ENCODE peak calls at places on chromosome 9, in ten cellular contexts. M, V, C, E, I, J, A, Z, K and W are unnamed samples. For H3K36me3 and H3K9me3, the result is how much of the 10 kb centered on the place peaks cover.

GRCh38 chr9:76709020-76709419 is 55.2 kb upstream of the PCA3 start:
- DNase-seq in M (no peak), V (no peak), C (no peak), E (no peak), I (no peak), J (no peak), A (no peak), Z (no peak), K (no peak), W (no peak)

GRCh38 chr9:98958271-98958989 is 14.7 kb downstream of the COL15A1 start:
- DNase-seq in M (no peak), V (no peak), C (no peak), E (no peak), I (no peak), J (peak), A (no peak), Z (no peak), K (no peak), W (no peak)

GRCh38 chr9:22682536-22683392 is 236.1 kb downstream of the DMRTA1 start:
- DNase-seq in M (no peak), V (no peak), C (no peak), E (no peak), I (no peak), J (peak), A (peak), Z (no peak), K (no peak), W (no peak)

GRCh38 chr9:122200960-122201635 is 27.7 kb downstream of the LHX6 start:
- DNase-seq in M (no peak), V (no peak), C (no peak), E (no peak), I (no peak), J (peak), A (no peak), Z (no peak), K (no peak), W (no peak)

GRCh38 chr9:2093920-2094597 is 78.9 kb downstream of the SMARCA2 start:
- DNase-seq in M (no peak), V (no peak), C (no peak), E (peak), I (peak), J (peak), A (no peak), Z (no peak), K (no peak), W (no peak)

GRCh38 chr9:114282926-114283325 is 40.0 kb upstream of the ORM1 start:
- DNase-seq in M (peak), V (no peak), C (no peak), E (peak), I (peak), J (peak), A (no peak), Z (no peak), K (peak), W (no peak)

GRCh38 chr9:7027996-7028395 is 270.2 kb downstream of the KDM4C start:
- DNase-seq in M (no peak), V (no peak), C (no peak), E (no peak), I (no peak), J (no peak), A (no peak), Z (no peak), K (no peak), W (no peak)

GRCh38 chr9:28234899-28235277 is 661.6 kb upstream of the C9orf72 start:
- DNase-seq in M (no peak), V (no peak), C (no peak), E (no peak), I (peak), J (peak), A (no peak), Z (no peak), K (no peak), W (no peak)

GRCh38 chr9:37290881-37291485 is 131.5 kb upstream of the GRHPR start:
- DNase-seq in M (no peak), V (no peak), C (no peak), E (no peak), I (no peak), J (peak), A (peak), Z (no peak), K (no peak), W (peak)

GRCh38 chr9:106745457-106745856 is 117.5 kb upstream of the ZNF462 start:
- DNase-seq in M (no peak), V (no peak), C (no peak), E (no peak), I (no peak), J (no peak), A (no peak), Z (no peak), K (no peak), W (no peak)

GRCh38 chr9:121765021-121765950 is 113.9 kb downstream of the DAB2IP start:
- DNase-seq in M (peak), V (peak), C (no peak), E (no peak), I (no peak), J (peak), A (no peak), Z (no peak), K (peak), W (no peak)

GRCh38 chr9:131361202-131361833 is 32.6 kb upstream of the PRRC2B start:
- DNase-seq in M (no peak), V (no peak), C (no peak), E (peak), I (no peak), J (peak), A (no peak), Z (peak), K (no peak), W (no peak)

GRCh38 chr9:17367035-17367434 is 211.8 kb upstream of the SH3GL2 start:
- DNase-seq in M (no peak), V (no peak), C (no peak), E (no peak), I (no peak), J (no peak), A (no peak), Z (no peak), K (no peak), W (no peak)

GRCh38 chr9:94029932-94030317 is 54.3 kb upstream of the PTPDC1 start:
- DNase-seq in M (no peak), V (no peak), C (no peak), E (no peak), I (no peak), J (no peak), A (no peak), Z (no peak), K (no peak), W (no peak)

GRCh38 chr9:135588371-135588770 is 26.8 kb downstream of the PAEP start:
- DNase-seq in M (peak), V (peak), C (no peak), E (no peak), I (no peak), J (no peak), A (no peak), Z (no peak), K (peak), W (no peak)

GRCh38 chr9:97906236-97906831 is 16.0 kb downstream of the TRMO start:
- DNase-seq in M (peak), V (no peak), C (peak), E (no peak), I (no peak), J (no peak), A (no peak), Z (no peak), K (peak), W (peak)

GRCh38 chr9:78967557-78968212 is 604.1 kb upstream of the TLE4 start:
- DNase-seq in M (no peak), V (no peak), C (no peak), E (no peak), I (no peak), J (no peak), A (no peak), Z (no peak), K (no peak), W (no peak)

GRCh38 chr9:103444157-103444556 is 449.0 kb downstream of the CYLC2 start:
- DNase-seq in M (no peak), V (no peak), C (no peak), E (no peak), I (no peak), J (no peak), A (no peak), Z (no peak), K (no peak), W (no peak)

GRCh38 chr9:11194249-11194648 is 581.4 kb upstream of the PTPRD start:
- DNase-seq in M (no peak), V (no peak), C (no peak), E (no peak), I (no peak), J (no peak), A (no peak), Z (no peak), K (no peak), W (no peak)

GRCh38 chr9:37971107-37971459 is 67.2 kb upstream of the SLC25A51 start:
- DNase-seq in M (no peak), V (no peak), C (no peak), E (no peak), I (no peak), J (peak), A (no peak), Z (no peak), K (no peak), W (no peak)

GRCh38 chr9:130632081-130632710 is 32.2 kb upstream of the PRDM12 start:
- DNase-seq in M (no peak), V (no peak), C (no peak), E (peak), I (no peak), J (no peak), A (no peak), Z (no peak), K (no peak), W (no peak)

GRCh38 chr9:17627641-17628040 is 48.8 kb downstream of the SH3GL2 start:
- DNase-seq in M (no peak), V (no peak), C (no peak), E (no peak), I (no peak), J (peak), A (no peak), Z (no peak), K (no peak), W (no peak)

GRCh38 chr9:36074870-36075532 is 38.3 kb downstream of the RECK start:
- DNase-seq in M (no peak), V (peak), C (no peak), E (peak), I (no peak), J (peak), A (no peak), Z (peak), K (peak), W (no peak)

GRCh38 chr9:106450549-106450948 is 412.4 kb upstream of the ZNF462 start:
- DNase-seq in M (no peak), V (peak), C (no peak), E (no peak), I (no peak), J (no peak), A (no peak), Z (no peak), K (peak), W (no peak)

GRCh38 chr9:123326662-123327093 is 29.3 kb upstream of the CRB2 start:
- DNase-seq in M (no peak), V (no peak), C (no peak), E (peak), I (peak), J (no peak), A (peak), Z (no peak), K (no peak), W (no peak)

GRCh38 chr9:113488490-113488889 is 25.0 kb downstream of the RGS3 start:
- DNase-seq in M (no peak), V (no peak), C (no peak), E (no peak), I (peak), J (no peak), A (no peak), Z (no peak), K (peak), W (no peak)

GRCh38 chr9:127027694-127028093 is 94.7 kb downstream of the ANGPTL2 start:
- DNase-seq in M (no peak), V (no peak), C (no peak), E (no peak), I (peak), J (no peak), A (no peak), Z (no peak), K (no peak), W (no peak)

GRCh38 chr9:36893911-36894310 is 140.2 kb downstream of the PAX5 start:
- DNase-seq in M (no peak), V (no peak), C (no peak), E (no peak), I (peak), J (no peak), A (no peak), Z (no peak), K (peak), W (no peak)

GRCh38 chr9:94002316-94003140 is 47.4 kb upstream of the BARX1 start:
- DNase-seq in M (no peak), V (peak), C (peak), E (no peak), I (peak), J (peak), A (peak), Z (peak), K (no peak), W (no peak)

GRCh38 chr9:75993434-75993833 is 103.0 kb downstream of the PCSK5 start:
- DNase-seq in M (no peak), V (no peak), C (no peak), E (no peak), I (no peak), J (peak), A (no peak), Z (no peak), K (no peak), W (no peak)

GRCh38 chr9:125268394-125269013 is 6.9 kb downstream of the GAPVD1 start:
- DNase-seq in M (no peak), V (no peak), C (no peak), E (no peak), I (no peak), J (no peak), A (no peak), Z (no peak), K (no peak), W (no peak)

DNA sequence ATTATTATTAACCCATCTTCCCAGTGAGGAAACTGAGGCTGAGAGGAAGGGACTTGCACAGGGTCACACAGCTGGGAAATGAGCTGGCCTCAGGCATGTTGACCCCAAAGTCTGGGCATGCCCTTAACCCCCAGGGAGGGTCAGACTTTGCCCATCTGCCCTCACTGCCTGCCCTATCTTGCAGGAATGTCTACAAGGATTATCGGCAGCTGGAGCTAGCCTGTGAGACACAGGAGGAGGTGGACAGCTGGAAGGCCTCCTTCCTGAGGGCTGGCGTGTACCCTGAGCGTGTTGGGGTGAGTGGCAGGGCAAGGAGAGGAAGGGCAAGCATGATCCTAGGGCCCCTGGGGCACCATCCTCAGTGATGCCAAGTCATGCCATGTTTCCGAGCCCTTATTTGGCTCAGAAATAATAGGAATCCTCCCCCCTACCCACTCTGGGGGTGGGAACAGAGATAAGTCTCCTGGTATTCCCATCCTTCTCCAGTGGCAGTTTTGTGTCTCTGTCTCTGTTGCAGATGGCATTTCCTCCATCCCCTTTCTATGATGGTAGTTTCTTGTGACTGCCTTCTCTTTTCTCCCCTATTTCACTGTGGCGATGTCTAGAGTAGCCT is 28.5 kb downstream of the GOLGA2 start:
- DNase-seq in M (no peak), V (no peak), C (no peak), E (no peak), I (no peak), J (no peak), A (no peak), Z (no peak), K (no peak), W (no peak)
- H3K36me3 ChIP-seq in M (under half), V (under half), C (under half), E (under half), I (under half), J (under half), A (under half), Z (under half), K (under half), W (under half)

DNA sequence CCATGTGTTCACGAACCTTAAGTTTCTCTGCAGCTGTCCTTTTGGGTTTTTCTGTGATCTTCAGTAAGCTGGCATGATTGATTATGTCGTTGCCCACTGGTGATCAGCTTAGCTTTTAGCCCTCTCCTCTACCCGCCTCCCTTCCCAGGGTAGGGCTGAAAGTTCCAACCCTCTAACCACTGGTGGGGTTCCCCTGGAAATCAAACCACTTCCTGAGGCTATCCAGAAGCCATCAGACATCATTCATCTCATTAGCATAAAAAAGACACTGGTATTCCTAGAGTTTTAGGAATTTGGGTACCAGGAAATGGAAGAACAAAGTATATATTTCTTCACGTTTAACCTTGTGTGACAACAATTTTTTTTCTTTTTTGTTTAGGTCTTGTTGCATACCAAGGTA is 29.8 kb downstream of the SPIN1 start:
- DNase-seq in M (no peak), V (no peak), C (no peak), E (no peak), I (peak), J (peak), A (no peak), Z (no peak), K (no peak), W (no peak)
- H3K9me3 ChIP-seq in M (under half), V (under half), C (under half), E (under half), I (half or more), J (under half), A (under half), Z (under half), K (under half), W (half or more)

GRCh38 chr9:110578896-110579752 is at the start of gene SVEP1:
- DNase-seq in M (no peak), V (peak), C (no peak), E (peak), I (peak), J (peak), A (no peak), Z (no peak), K (peak), W (no peak)

GRCh38 chr9:110575169-110575568 is 4.4 kb downstream of the SVEP1 start:
- DNase-seq in M (no peak), V (no peak), C (no peak), E (no peak), I (no peak), J (no peak), A (no peak), Z (no peak), K (no peak), W (no peak)

GRCh38 chr9:110578575-110578895 is 1.0 kb downstream of the SVEP1 start:
- DNase-seq in M (no peak), V (no peak), C (no peak), E (no peak), I (no peak), J (no peak), A (no peak), Z (no peak), K (no peak), W (no peak)

GRCh38 chr9:110573305-110573704 is 6.2 kb downstream of the SVEP1 start:
- DNase-seq in M (no peak), V (no peak), C (no peak), E (no peak), I (no peak), J (no peak), A (no peak), Z (no peak), K (no peak), W (no peak)

DNA sequence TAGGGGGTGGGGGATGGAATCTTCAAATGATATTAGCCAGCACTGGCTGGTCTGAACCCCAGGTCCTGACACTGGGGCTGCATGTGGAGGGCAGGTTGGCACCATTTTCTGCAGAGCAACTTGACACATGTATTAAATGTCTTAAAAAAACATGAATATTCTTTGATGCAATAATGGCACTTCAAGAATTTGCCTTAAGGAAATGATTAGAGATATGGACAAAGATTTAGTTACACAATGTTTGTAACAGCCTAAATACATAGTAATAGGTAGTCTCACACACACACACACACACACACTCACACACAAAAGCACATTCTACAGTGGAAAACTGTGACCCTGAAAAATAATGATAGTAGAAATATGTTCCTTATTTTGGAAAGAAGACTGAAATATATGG is 3.6 kb downstream of the SVEP1 start:
- DNase-seq in M (no peak), V (no peak), C (no peak), E (no peak), I (no peak), J (no peak), A (no peak), Z (no peak), K (no peak), W (no peak)
- H3K4me3 ChIP-seq in M (no peak), V (no peak), C (no peak), E (no peak), I (no peak), J (no peak), A (no peak), Z (no peak), K (no peak), W (no peak)

DNA sequence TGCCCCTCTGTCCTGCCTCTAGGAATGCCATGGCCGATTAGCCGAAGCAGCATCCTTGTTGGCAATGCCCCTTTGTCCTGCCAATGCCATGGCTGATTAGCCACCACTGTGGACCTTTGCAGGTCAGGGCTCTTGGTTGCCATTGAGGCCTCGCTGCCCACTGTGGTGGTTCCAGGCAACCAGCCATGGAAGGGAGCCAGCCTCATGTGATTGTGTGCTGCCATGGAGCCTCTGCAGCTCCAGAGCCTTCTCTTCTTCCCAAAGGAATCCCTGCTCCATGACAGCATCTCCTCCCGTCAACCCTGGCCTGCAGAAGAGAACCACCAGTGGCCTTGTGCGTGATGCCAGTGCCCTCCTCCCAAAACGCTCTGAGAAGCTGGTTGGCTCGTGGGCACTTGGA is 187.0 kb downstream of the CACNA1B start:
- DNase-seq in M (no peak), V (no peak), C (no peak), E (peak), I (peak), J (no peak), A (no peak), Z (no peak), K (peak), W (no peak)
- H3K36me3 ChIP-seq in M (under half), V (under half), C (under half), E (under half), I (under half), J (under half), A (under half), Z (under half), K (under half), W (under half)

DNA sequence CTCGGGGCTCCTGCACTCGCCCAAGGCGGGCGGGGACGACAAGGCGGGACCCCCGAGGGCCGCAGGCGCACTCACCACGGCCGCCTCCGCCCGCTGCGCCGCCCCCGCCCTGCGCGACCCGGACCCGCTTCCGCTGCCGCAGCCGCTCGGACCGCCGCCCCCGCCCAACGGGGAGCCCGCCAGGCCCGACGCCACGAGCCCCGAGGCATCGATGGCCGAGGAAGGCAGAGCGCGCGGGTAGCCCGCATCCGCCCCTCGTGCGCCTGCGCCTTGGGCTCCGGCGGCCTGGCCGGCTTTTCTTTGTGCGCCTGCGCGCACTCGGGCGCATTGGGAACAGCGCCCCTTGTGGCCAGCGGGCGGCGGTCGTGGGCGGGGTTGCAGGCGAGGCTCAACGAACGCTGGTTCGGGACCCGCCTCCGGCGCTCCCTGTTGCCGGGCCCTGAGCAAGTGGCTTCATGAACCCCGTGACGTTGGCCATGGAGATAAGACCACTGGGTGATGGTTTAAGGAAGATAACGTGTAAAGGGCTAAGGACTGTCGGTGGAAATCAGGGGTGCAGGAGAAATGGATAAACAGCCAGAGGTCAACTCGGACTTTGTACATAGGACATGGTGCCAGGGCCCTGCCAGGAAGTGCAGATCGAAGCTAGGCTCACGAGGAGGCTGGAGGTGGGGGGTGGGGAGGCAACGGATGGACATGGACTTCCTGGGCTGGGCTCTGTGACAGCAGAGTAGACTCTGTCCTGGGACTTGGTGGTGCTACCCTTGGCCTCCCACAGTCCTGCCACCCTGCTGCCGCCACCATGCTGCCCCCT is at the start of the genes C8G and FBXW5:
- DNase-seq in M (peak), V (peak), C (peak), E (peak), I (peak), J (peak), A (peak), Z (peak), K (peak), W (peak)
- H3K9me3 ChIP-seq in M (under half), V (under half), C (under half), E (under half), I (under half), J (under half), A (under half), Z (under half), K (under half), W (under half)